ENCODE peak calls at places on chromosome 15, in five cellular contexts. S, F, Q, N and P are unnamed samples.
A peak's percentile ranks its signal among the peaks of the same experiment; 100 is the strongest.

GRCh38 chr15:38565287-38565670 is 665 bp upstream of the RASGRP1 start:
- DNase-seq in F (no peak), Q (no peak), N (no peak), S (no peak), P (no peak)

GRCh38 chr15:95277266-95277665 is 1045.9 kb downstream of the MCTP2 start:
- DNase-seq in F (no peak), N (no peak), S (no peak), Q (no peak), P (peak; percentile 60)

GRCh38 chr15:88834211-88834812 is 31.1 kb downstream of the ACAN start:
- DNase-seq in S (no peak), Q (no peak), N (no peak), F (peak; percentile 48), P (peak; percentile 14)

GRCh38 chr15:75142499-75142898 is 59.2 kb upstream of the C15orf39 start:
- DNase-seq in Q (no peak), S (no peak), N (no peak), F (no peak), P (no peak)

GRCh38 chr15:77187751-77188464 is 117.0 kb upstream of the TSPAN3 start:
- DNase-seq in Q (no peak), N (no peak), F (peak; percentile 50), S (no peak), P (no peak)

GRCh38 chr15:100878130-100878529 is 1.5 kb upstream of the ALDH1A3 start:
- DNase-seq in N (no peak), F (no peak), Q (no peak), S (no peak), P (no peak)

GRCh38 chr15:32818758-32819405 is 101.1 kb downstream of the GREM1 start:
- DNase-seq in S (no peak), Q (peak; percentile 12), F (no peak), N (no peak), P (peak; percentile 48)

GRCh38 chr15:74028646-74029045 is 34.1 kb downstream of the PML start:
- DNase-seq in S (no peak), N (no peak), Q (no peak), F (no peak), P (no peak)

GRCh38 chr15:68644088-68644904 is 65.5 kb downstream of the CORO2B start:
- DNase-seq in N (no peak), Q (no peak), F (no peak), S (no peak), P (peak; percentile 55)

GRCh38 chr15:40766906-40767837 is 2.6 kb upstream of the C15orf62 start:
- DNase-seq in S (no peak), N (no peak), F (no peak), Q (no peak), P (no peak)

GRCh38 chr15:48462688-48463087 is 131.5 kb downstream of the DUT start:
- DNase-seq in S (no peak), F (no peak), Q (no peak), N (no peak), P (no peak)

GRCh38 chr15:89129123-89129815 is 41.0 kb downstream of the ABHD2 start:
- DNase-seq in S (peak; percentile 35), Q (no peak), F (no peak), N (no peak), P (no peak)

GRCh38 chr15:33837294-33837693 is 131.0 kb upstream of the CHRM5 start:
- DNase-seq in Q (no peak), F (no peak), N (no peak), S (no peak), P (no peak)

GRCh38 chr15:66923438-66923881 is 141.9 kb upstream of the SMAD3 start:
- DNase-seq in S (no peak), Q (no peak), N (no peak), F (no peak), P (no peak)

GRCh38 chr15:63054985-63055384 is 12.4 kb downstream of the TPM1 start:
- DNase-seq in S (no peak), F (no peak), Q (no peak), N (no peak), P (no peak)

GRCh38 chr15:84834227-84834955 is 17.2 kb downstream of the ALPK3 start:
- DNase-seq in Q (no peak), S (no peak), F (no peak), N (no peak), P (no peak)